ENCODE peak calls at places on chromosomes 11 and 22, in six cellular contexts. I, M, A, E, O and Q are unnamed samples.

GRCh38 chr22:25702046-25702445 is 39.9 kb upstream of the MYO18B start:
- DNase-seq in I (peak), M (no peak), A (no peak), E (peak), O (peak), Q (no peak)

GRCh38 chr11:40274017-40274416 is 1185.4 kb downstream of the LRRC4C start:
- DNase-seq in I (peak), M (no peak), A (no peak), E (peak), O (peak), Q (no peak)

GRCh38 chr11:34972892-34973291 is 56.5 kb downstream of the PDHX start:
- DNase-seq in I (peak), M (no peak), A (no peak), E (peak), O (peak), Q (no peak)

GRCh38 chr11:134360050-134360835 is 28.5 kb downstream of the GLB1L2 start:
- DNase-seq in I (peak), M (peak), A (peak), E (peak), O (peak), Q (peak)

GRCh38 chr11:125990244-125990643 is 44.4 kb downstream of the VSIG10L2 start:
- DNase-seq in I (peak), M (no peak), A (no peak), E (peak), O (peak), Q (no peak)

GRCh38 chr22:44686873-44687600 is 15.0 kb upstream of the PRR5 start:
- DNase-seq in I (peak), M (no peak), A (no peak), E (peak), O (peak), Q (no peak)

GRCh38 chr22:31082606-31083376 is 1.7 kb downstream of the SMTN start:
- DNase-seq in I (peak), M (no peak), A (peak), E (peak), O (peak), Q (peak)

GRCh38 chr11:120708511-120709183 is 197.1 kb downstream of the GRIK4 start:
- DNase-seq in I (no peak), M (no peak), A (no peak), E (no peak), O (no peak), Q (no peak)

GRCh38 chr11:108035690-108036089 is 27.0 kb downstream of the CUL5 start:
- DNase-seq in I (no peak), M (no peak), A (no peak), E (no peak), O (no peak), Q (no peak)

GRCh38 chr22:25890651-25891050 is 148.7 kb downstream of the MYO18B start:
- DNase-seq in I (no peak), M (no peak), A (no peak), E (no peak), O (no peak), Q (no peak)

GRCh38 chr22:39967996-39968968 is 8.1 kb downstream of the TMA7B start:
- DNase-seq in I (no peak), M (no peak), A (no peak), E (peak), O (peak), Q (no peak)

GRCh38 chr11:111454561-111455192 is 57.5 kb downstream of the BTG4 start:
- DNase-seq in I (peak), M (no peak), A (peak), E (peak), O (peak), Q (no peak)
- TF ChIP-seq CTCF in I (peak), M (peak), A (peak), E (peak), O (peak), Q (peak)

DNA sequence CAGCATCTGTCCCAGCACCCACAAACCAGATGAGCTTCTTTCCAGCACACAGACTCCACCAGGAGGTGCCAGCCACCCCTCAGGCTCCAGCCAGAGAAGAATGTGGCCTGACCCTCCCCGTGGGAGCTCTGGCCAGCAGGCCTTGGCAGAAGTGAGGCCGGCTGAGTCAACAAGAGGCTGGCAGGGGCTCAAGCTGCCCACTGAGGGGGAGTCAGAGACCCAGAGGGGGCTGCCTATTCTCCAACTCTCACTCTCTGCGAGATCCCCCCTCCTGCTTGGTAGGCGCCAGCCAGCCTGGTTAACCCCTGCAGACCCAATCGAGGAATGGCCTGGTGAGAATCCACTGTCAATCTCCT is 10.6 kb upstream of the CDC42EP1 start:
- DNase-seq in I (peak), M (peak), A (no peak), E (peak), O (peak), Q (no peak)
- TF ChIP-seq CTCF in I (peak), M (peak), A (no peak), E (peak), O (peak), Q (no peak)

DNA sequence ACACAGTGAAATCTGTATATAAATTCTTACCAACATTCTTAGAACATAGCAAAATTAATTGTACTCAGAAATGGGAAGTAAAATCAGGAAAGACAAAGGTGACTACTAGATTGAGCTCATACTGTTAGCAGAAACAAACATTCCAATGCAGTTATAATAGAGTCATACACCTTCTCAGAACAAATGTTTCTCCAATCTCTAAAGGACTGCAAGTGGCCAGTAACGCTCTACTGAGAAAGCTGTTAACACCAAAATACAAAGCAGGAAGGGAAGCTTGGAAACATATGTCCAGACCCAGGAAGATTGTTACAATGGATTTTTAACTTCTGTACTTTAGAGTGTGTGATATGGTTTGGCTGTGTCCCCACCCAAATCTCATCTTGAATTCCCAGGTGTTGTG is 341.5 kb downstream of the LARGE1 start:
- DNase-seq in I (no peak), M (no peak), A (no peak), E (no peak), O (no peak), Q (no peak)
- TF ChIP-seq CTCF in I (no peak), M (no peak), A (no peak), E (no peak), O (no peak), Q (no peak)

GRCh38 chr11:71114124-71114851 is 138.1 kb downstream of the SHANK2 start:
- DNase-seq in I (no peak), M (no peak), A (no peak), E (no peak), O (no peak), Q (no peak)
- TF ChIP-seq CTCF in I (no peak), M (no peak), A (no peak), E (no peak), O (no peak), Q (no peak)